ENCODE peak calls at places on chromosomes 7 and 10, in six cellular contexts. A, U, Z, Q, L and C are unnamed samples.

GRCh38 chr10:102604379-102604960 is 39.8 kb upstream of the TRIM8 start:
- DNase-seq in A (peak), L (peak), U (peak), Q (no peak), Z (no peak), C (peak)

GRCh38 chr7:135877799-135878198 is 99.4 kb downstream of the MTPN start:
- DNase-seq in Z (no peak), U (peak), A (no peak), Q (no peak), L (peak), C (peak)

GRCh38 chr7:33258561-33258960 is 129.2 kb downstream of the BBS9 start:
- DNase-seq in L (peak), A (no peak), Q (no peak), U (peak), Z (no peak), C (no peak)

GRCh38 chr10:101060036-101060950 is 1.5 kb upstream of the KAZALD1 start:
- DNase-seq in Q (peak), A (peak), L (peak), Z (peak), U (peak), C (peak)

GRCh38 chr10:43971981-43972380 is 323.3 kb upstream of the ZNF32 start:
- DNase-seq in Z (no peak), Q (no peak), A (no peak), U (no peak), L (no peak), C (no peak)

GRCh38 chr7:13077466-13077865 is 390.0 kb downstream of the ARL4A start:
- DNase-seq in Z (no peak), L (peak), Q (no peak), A (no peak), U (peak), C (no peak)

GRCh38 chr7:4768597-4769569 is 6.5 kb upstream of the AP5Z1 start:
- DNase-seq in Q (no peak), A (no peak), U (no peak), L (no peak), Z (no peak), C (no peak)

GRCh38 chr7:50450691-50451051 is 521 bp upstream of the FIGNL1 start:
- DNase-seq in U (no peak), Q (no peak), L (no peak), Z (no peak), A (no peak), C (no peak)

GRCh38 chr7:12696001-12696400 is 8.6 kb downstream of the ARL4A start:
- DNase-seq in U (peak), Z (no peak), L (no peak), A (no peak), Q (no peak), C (no peak)

GRCh38 chr10:125114761-125115391 is 45.5 kb downstream of the CTBP2 start:
- DNase-seq in L (peak), A (no peak), Q (no peak), Z (no peak), U (no peak), C (no peak)

GRCh38 chr7:130154131-130154500 is 51.1 kb downstream of the TMEM209 start:
- DNase-seq in L (no peak), U (peak), Q (no peak), Z (no peak), A (no peak), C (no peak)

GRCh38 chr7:7122033-7122478 is 60.3 kb upstream of the C1GALT1 start:
- DNase-seq in Q (no peak), Z (no peak), U (peak), A (no peak), L (no peak), C (no peak)

GRCh38 chr7:7118822-7119221 is 63.5 kb upstream of the C1GALT1 start:
- DNase-seq in U (no peak), L (no peak), A (no peak), Q (no peak), Z (no peak), C (no peak)

GRCh38 chr7:7125993-7126392 is 56.4 kb upstream of the C1GALT1 start:
- DNase-seq in L (no peak), Z (no peak), U (no peak), A (no peak), Q (no peak), C (no peak)

GRCh38 chr7:7119668-7120208 is 62.6 kb upstream of the C1GALT1 start:
- DNase-seq in A (no peak), U (no peak), L (no peak), Q (no peak), Z (no peak), C (no peak)

DNA sequence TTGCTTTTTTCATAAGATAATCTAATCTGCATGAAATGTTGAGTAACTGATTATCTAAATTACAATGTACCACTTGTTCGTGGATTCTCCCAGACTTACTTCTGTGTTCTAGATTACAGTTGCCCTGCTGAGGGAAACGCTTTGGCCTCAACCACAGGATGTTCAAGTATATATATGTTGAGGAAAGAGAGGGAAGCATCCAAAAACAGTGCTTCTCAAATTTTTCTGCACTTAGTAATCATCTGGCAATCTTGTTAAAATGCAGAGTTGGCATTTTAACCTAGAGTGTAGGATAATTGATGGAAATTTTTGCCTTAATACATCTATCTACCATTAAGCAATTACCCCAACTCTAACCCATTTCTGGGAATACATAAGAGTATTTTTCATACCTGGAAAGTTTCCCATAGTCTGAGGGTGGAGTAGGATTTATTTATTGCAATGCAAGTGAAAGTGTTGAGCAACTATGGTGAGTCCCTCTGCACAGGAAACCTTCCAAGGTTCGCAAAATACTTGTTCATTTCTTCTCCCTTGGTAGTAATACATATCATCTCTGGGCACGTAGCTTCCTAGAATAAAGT is 59.6 kb upstream of the C1GALT1 start:
- DNase-seq in L (peak), Q (no peak), A (no peak), Z (no peak), U (peak), C (peak)
- H3K27ac ChIP-seq in L (no peak), Q (no peak), A (no peak), Z (peak), U (peak), C (no peak)

GRCh38 chr10:31004611-31005193 is 27.0 kb downstream of the ZNF438 start:
- DNase-seq in A (no peak), L (peak), U (peak), Q (no peak), Z (no peak), C (peak)
- H3K27ac ChIP-seq in A (no peak), L (peak), U (peak), Q (no peak), Z (peak), C (peak)

DNA sequence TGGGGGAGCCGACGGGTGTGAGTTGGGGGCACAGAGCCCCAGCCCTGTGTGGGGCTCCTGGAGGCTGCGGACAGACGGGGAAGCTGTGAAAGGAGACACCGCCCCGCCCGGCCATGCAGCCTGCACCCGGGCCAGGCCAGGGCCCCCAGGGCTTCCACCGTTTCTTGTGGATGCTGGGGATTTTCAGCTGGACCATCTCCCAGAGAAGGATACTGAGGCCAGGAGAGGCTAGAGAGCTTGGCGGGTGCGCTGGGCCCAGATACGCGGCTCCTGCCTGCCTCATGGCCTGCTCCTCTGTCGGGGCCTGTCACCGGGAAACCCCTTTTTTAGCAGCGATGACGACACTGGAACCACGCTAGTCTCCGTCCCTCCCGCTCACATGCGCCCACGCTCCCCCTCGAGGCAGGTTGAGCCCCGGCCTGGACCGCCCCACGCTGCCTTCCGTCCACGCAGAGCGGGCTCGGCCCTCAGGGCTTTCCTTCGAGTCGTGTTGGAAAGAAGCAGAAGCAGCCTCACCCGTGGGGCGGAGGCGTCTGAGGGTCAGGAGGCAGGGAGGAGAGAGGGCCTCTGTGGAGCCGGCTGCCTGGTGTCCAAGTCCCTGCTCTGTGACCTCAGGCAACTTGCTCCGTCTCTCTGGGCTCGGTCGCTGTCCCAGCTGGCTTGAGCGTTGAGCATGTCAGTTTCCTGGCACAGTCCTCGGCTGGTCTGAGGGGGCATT is 11.7 kb downstream of the TMEM184A start:
- DNase-seq in L (no peak), Z (no peak), U (no peak), Q (no peak), A (no peak), C (no peak)
- H3K27ac ChIP-seq in L (no peak), Z (no peak), U (no peak), Q (peak), A (peak), C (peak)

GRCh38 chr10:452512-453504 is 236.7 kb downstream of the DIP2C start:
- DNase-seq in U (no peak), Z (no peak), L (no peak), Q (no peak), A (no peak), C (no peak)
- H3K27ac ChIP-seq in U (no peak), Z (no peak), L (no peak), Q (no peak), A (no peak), C (no peak)

GRCh38 chr10:74289956-74290355 is 138.9 kb downstream of the ADK start:
- DNase-seq in A (no peak), L (no peak), Z (no peak), Q (peak), U (no peak), C (no peak)
- H3K27ac ChIP-seq in A (no peak), L (peak), Z (peak), Q (peak), U (no peak), C (no peak)

GRCh38 chr10:77825965-77826364 is 100.6 kb downstream of the DLG5 start:
- DNase-seq in A (no peak), Z (no peak), L (no peak), Q (no peak), U (no peak), C (no peak)

GRCh38 chr10:77828376-77828775 is 98.2 kb downstream of the DLG5 start:
- DNase-seq in Q (no peak), L (no peak), U (no peak), A (no peak), Z (no peak), C (no peak)

GRCh38 chr10:77829356-77829755 is 97.2 kb downstream of the DLG5 start:
- DNase-seq in L (no peak), U (no peak), Q (no peak), Z (no peak), A (no peak), C (no peak)

GRCh38 chr10:77824893-77825292 is 101.7 kb downstream of the DLG5 start:
- DNase-seq in A (no peak), Z (no peak), L (no peak), U (no peak), Q (no peak), C (no peak)

DNA sequence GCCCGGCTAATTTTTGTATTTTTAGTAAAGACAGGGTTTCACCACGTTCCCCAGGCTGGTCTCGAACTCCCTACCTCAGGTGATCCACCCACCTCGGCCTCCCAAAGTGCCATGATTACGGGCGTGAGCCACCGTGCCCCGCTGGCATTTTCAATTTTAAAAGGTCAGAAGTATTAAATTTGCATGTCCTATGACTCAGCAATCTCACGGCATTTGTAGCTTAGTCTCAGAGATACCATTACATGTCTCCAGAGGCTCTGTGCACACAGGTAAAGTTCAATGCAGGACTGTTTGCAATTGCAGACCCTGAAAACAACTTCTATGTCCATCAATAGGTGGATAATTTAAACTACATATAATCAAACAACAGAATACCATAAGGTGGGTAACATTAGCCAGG is 99.2 kb downstream of the DLG5 start:
- DNase-seq in Q (no peak), L (no peak), Z (no peak), U (peak), A (no peak), C (no peak)
- H3K27ac ChIP-seq in Q (no peak), L (no peak), Z (no peak), U (no peak), A (peak), C (no peak)